ENCODE peak calls at places on chromosomes 13 and 19, in eight cellular contexts. One of them, this sample, is unnamed.

GRCh38 chr19:43765109-43765876 is 10.5 kb upstream of the SMG9 start:
- DNase-seq in GM13977: peak
- DNase-seq in dorsolateral prefrontal cortex: no peak
- DNase-seq in activated CD8-positive, alpha-beta T cell treated with anti-CD3 and anti-CD28 coated beads for 36 hours: peak
- DNase-seq in CD8-positive, alpha-beta T cell: peak
- DNase-seq in adrenal gland: peak
- DNase-seq in fibroblast of mammary gland: peak
- DNase-seq in cardiac muscle cell: peak
- DNase-seq in this sample: peak

GRCh38 chr19:1040476-1041271 is 767 bp downstream of the ABCA7 start:
- DNase-seq in GM13977: peak
- DNase-seq in dorsolateral prefrontal cortex: peak
- DNase-seq in activated CD8-positive, alpha-beta T cell treated with anti-CD3 and anti-CD28 coated beads for 36 hours: peak
- DNase-seq in CD8-positive, alpha-beta T cell: peak
- DNase-seq in adrenal gland: peak
- DNase-seq in fibroblast of mammary gland: peak
- DNase-seq in cardiac muscle cell: peak
- DNase-seq in this sample: peak

GRCh38 chr19:49243129-49243528 is 81.9 kb downstream of the SLC6A16 start:
- DNase-seq in GM13977: no peak
- DNase-seq in dorsolateral prefrontal cortex: no peak
- DNase-seq in activated CD8-positive, alpha-beta T cell treated with anti-CD3 and anti-CD28 coated beads for 36 hours: no peak
- DNase-seq in CD8-positive, alpha-beta T cell: no peak
- DNase-seq in adrenal gland: no peak
- DNase-seq in fibroblast of mammary gland: no peak
- DNase-seq in cardiac muscle cell: no peak
- DNase-seq in this sample: no peak

GRCh38 chr19:5572556-5573286 is 5.0 kb upstream of the TINCR start:
- DNase-seq in GM13977: no peak
- DNase-seq in dorsolateral prefrontal cortex: no peak
- DNase-seq in activated CD8-positive, alpha-beta T cell treated with anti-CD3 and anti-CD28 coated beads for 36 hours: no peak
- DNase-seq in CD8-positive, alpha-beta T cell: no peak
- DNase-seq in adrenal gland: no peak
- DNase-seq in fibroblast of mammary gland: no peak
- DNase-seq in cardiac muscle cell: no peak
- DNase-seq in this sample: no peak

GRCh38 chr19:10334340-10335148 is 1.2 kb upstream of the RAVER1 start:
- DNase-seq in GM13977: no peak
- DNase-seq in dorsolateral prefrontal cortex: peak
- DNase-seq in activated CD8-positive, alpha-beta T cell treated with anti-CD3 and anti-CD28 coated beads for 36 hours: peak
- DNase-seq in CD8-positive, alpha-beta T cell: no peak
- DNase-seq in adrenal gland: peak
- DNase-seq in fibroblast of mammary gland: peak
- DNase-seq in cardiac muscle cell: peak
- DNase-seq in this sample: no peak

GRCh38 chr13:23856008-23856750 is 33.0 kb downstream of the MIPEP start:
- DNase-seq in GM13977: no peak
- DNase-seq in dorsolateral prefrontal cortex: no peak
- DNase-seq in activated CD8-positive, alpha-beta T cell treated with anti-CD3 and anti-CD28 coated beads for 36 hours: no peak
- DNase-seq in CD8-positive, alpha-beta T cell: no peak
- DNase-seq in adrenal gland: no peak
- DNase-seq in fibroblast of mammary gland: no peak
- DNase-seq in cardiac muscle cell: no peak
- DNase-seq in this sample: no peak

GRCh38 chr19:1407662-1408299 is 395 bp downstream of the DAZAP1 start:
- DNase-seq in GM13977: peak
- DNase-seq in dorsolateral prefrontal cortex: no peak
- DNase-seq in activated CD8-positive, alpha-beta T cell treated with anti-CD3 and anti-CD28 coated beads for 36 hours: no peak
- DNase-seq in CD8-positive, alpha-beta T cell: peak
- DNase-seq in adrenal gland: no peak
- DNase-seq in fibroblast of mammary gland: no peak
- DNase-seq in cardiac muscle cell: no peak
- DNase-seq in this sample: peak

GRCh38 chr13:72463561-72463960 is 263.9 kb downstream of the MZT1 start:
- DNase-seq in GM13977: no peak
- DNase-seq in dorsolateral prefrontal cortex: no peak
- DNase-seq in activated CD8-positive, alpha-beta T cell treated with anti-CD3 and anti-CD28 coated beads for 36 hours: no peak
- DNase-seq in CD8-positive, alpha-beta T cell: no peak
- DNase-seq in adrenal gland: no peak
- DNase-seq in fibroblast of mammary gland: peak
- DNase-seq in cardiac muscle cell: peak
- DNase-seq in this sample: no peak

GRCh38 chr19:48806818-48807589 is 3.8 kb downstream of the BCAT2 start:
- DNase-seq in GM13977: peak
- DNase-seq in dorsolateral prefrontal cortex: peak
- DNase-seq in activated CD8-positive, alpha-beta T cell treated with anti-CD3 and anti-CD28 coated beads for 36 hours: peak
- DNase-seq in CD8-positive, alpha-beta T cell: no peak
- DNase-seq in adrenal gland: no peak
- DNase-seq in fibroblast of mammary gland: peak
- DNase-seq in cardiac muscle cell: peak
- DNase-seq in this sample: no peak

GRCh38 chr13:49082653-49083536 is 107.2 kb downstream of the FNDC3A start:
- DNase-seq in GM13977: no peak
- DNase-seq in dorsolateral prefrontal cortex: no peak
- DNase-seq in activated CD8-positive, alpha-beta T cell treated with anti-CD3 and anti-CD28 coated beads for 36 hours: no peak
- DNase-seq in CD8-positive, alpha-beta T cell: no peak
- DNase-seq in adrenal gland: no peak
- DNase-seq in fibroblast of mammary gland: peak
- DNase-seq in cardiac muscle cell: peak
- DNase-seq in this sample: peak

GRCh38 chr13:106234656-106235055 is 300.8 kb downstream of the EFNB2 start:
- DNase-seq in GM13977: no peak
- DNase-seq in dorsolateral prefrontal cortex: no peak
- DNase-seq in activated CD8-positive, alpha-beta T cell treated with anti-CD3 and anti-CD28 coated beads for 36 hours: no peak
- DNase-seq in CD8-positive, alpha-beta T cell: no peak
- DNase-seq in adrenal gland: no peak
- DNase-seq in fibroblast of mammary gland: no peak
- DNase-seq in cardiac muscle cell: peak
- DNase-seq in this sample: no peak

GRCh38 chr19:7965921-7966665 is 22.6 kb upstream of the TIMM44 start:
- DNase-seq in GM13977: no peak
- DNase-seq in dorsolateral prefrontal cortex: no peak
- DNase-seq in activated CD8-positive, alpha-beta T cell treated with anti-CD3 and anti-CD28 coated beads for 36 hours: no peak
- DNase-seq in CD8-positive, alpha-beta T cell: no peak
- DNase-seq in adrenal gland: no peak
- DNase-seq in fibroblast of mammary gland: no peak
- DNase-seq in cardiac muscle cell: no peak
- DNase-seq in this sample: no peak

GRCh38 chr19:18170714-18171255 is 2.8 kb upstream of the IFI30 start:
- DNase-seq in GM13977: peak
- DNase-seq in dorsolateral prefrontal cortex: no peak
- DNase-seq in activated CD8-positive, alpha-beta T cell treated with anti-CD3 and anti-CD28 coated beads for 36 hours: no peak
- DNase-seq in CD8-positive, alpha-beta T cell: no peak
- DNase-seq in adrenal gland: peak
- DNase-seq in fibroblast of mammary gland: peak
- DNase-seq in cardiac muscle cell: peak
- DNase-seq in this sample: peak

GRCh38 chr19:7744199-7744786 is 3.0 kb downstream of the CD209 start:
- DNase-seq in GM13977: no peak
- DNase-seq in dorsolateral prefrontal cortex: no peak
- DNase-seq in activated CD8-positive, alpha-beta T cell treated with anti-CD3 and anti-CD28 coated beads for 36 hours: no peak
- DNase-seq in CD8-positive, alpha-beta T cell: no peak
- DNase-seq in adrenal gland: no peak
- DNase-seq in fibroblast of mammary gland: no peak
- DNase-seq in cardiac muscle cell: no peak
- DNase-seq in this sample: no peak

GRCh38 chr13:41019027-41019487 is at the start of gene ELF1:
- DNase-seq in GM13977: peak
- DNase-seq in dorsolateral prefrontal cortex: no peak
- DNase-seq in activated CD8-positive, alpha-beta T cell treated with anti-CD3 and anti-CD28 coated beads for 36 hours: peak
- DNase-seq in CD8-positive, alpha-beta T cell: peak
- DNase-seq in adrenal gland: peak
- DNase-seq in fibroblast of mammary gland: peak
- DNase-seq in cardiac muscle cell: peak
- DNase-seq in this sample: peak

GRCh38 chr13:113880651-113881611 is 17.1 kb upstream of the GAS6 start:
- DNase-seq in GM13977: peak
- DNase-seq in dorsolateral prefrontal cortex: no peak
- DNase-seq in activated CD8-positive, alpha-beta T cell treated with anti-CD3 and anti-CD28 coated beads for 36 hours: peak
- DNase-seq in CD8-positive, alpha-beta T cell: no peak
- DNase-seq in adrenal gland: no peak
- DNase-seq in fibroblast of mammary gland: no peak
- DNase-seq in cardiac muscle cell: no peak
- DNase-seq in this sample: no peak

GRCh38 chr13:20505405-20506366 is 20.0 kb downstream of the CRYL1 start:
- DNase-seq in GM13977: no peak
- DNase-seq in dorsolateral prefrontal cortex: no peak
- DNase-seq in activated CD8-positive, alpha-beta T cell treated with anti-CD3 and anti-CD28 coated beads for 36 hours: no peak
- DNase-seq in CD8-positive, alpha-beta T cell: no peak
- DNase-seq in adrenal gland: no peak
- DNase-seq in fibroblast of mammary gland: no peak
- DNase-seq in cardiac muscle cell: no peak
- DNase-seq in this sample: no peak

GRCh38 chr19:9323557-9323918 is 441 bp upstream of the ZNF559 start:
- DNase-seq in GM13977: peak
- DNase-seq in dorsolateral prefrontal cortex: peak
- DNase-seq in activated CD8-positive, alpha-beta T cell treated with anti-CD3 and anti-CD28 coated beads for 36 hours: peak
- DNase-seq in CD8-positive, alpha-beta T cell: no peak
- DNase-seq in adrenal gland: peak
- DNase-seq in fibroblast of mammary gland: peak
- DNase-seq in cardiac muscle cell: peak
- DNase-seq in this sample: peak

DNA sequence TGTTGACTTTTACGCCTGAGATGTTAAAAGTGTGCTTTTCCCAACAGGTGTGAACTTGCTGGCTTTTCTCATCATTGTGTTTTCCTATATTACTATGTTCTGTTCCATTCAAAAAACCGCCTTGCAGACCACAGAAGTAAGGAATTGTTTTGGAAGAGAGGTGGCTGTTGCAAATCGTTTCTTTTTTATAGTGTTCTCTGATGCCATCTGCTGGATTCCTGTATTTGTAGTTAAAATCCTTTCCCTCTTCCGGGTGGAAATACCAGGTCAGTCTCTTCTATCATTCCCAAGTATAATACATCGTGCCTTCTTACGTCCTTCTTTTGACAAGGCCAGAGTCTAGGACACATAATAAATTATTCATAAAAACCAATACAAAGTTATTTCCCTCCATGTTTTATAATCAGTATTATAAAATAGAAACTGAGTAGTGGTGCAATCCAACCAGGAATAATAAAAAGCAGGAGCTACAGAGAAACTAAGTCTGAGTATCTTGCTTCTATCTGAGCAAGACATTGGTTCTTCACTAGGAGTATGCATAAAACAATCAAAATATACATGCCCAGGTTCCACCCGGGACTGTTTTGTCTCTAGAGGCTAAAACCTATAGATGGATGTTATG is 57.9 kb downstream of the RXFP2 start:
- DNase-seq in GM13977: no peak
- DNase-seq in dorsolateral prefrontal cortex: no peak
- DNase-seq in activated CD8-positive, alpha-beta T cell treated with anti-CD3 and anti-CD28 coated beads for 36 hours: no peak
- DNase-seq in CD8-positive, alpha-beta T cell: no peak
- DNase-seq in adrenal gland: no peak
- DNase-seq in fibroblast of mammary gland: peak
- DNase-seq in cardiac muscle cell: peak
- DNase-seq in this sample: no peak
- TF ChIP-seq CTCF in GM13977: no peak
- TF ChIP-seq CTCF in dorsolateral prefrontal cortex: peak
- TF ChIP-seq CTCF in activated CD8-positive, alpha-beta T cell treated with anti-CD3 and anti-CD28 coated beads for 36 hours: no peak
- TF ChIP-seq CTCF in CD8-positive, alpha-beta T cell: no peak
- TF ChIP-seq CTCF in adrenal gland: peak
- TF ChIP-seq CTCF in fibroblast of mammary gland: peak
- TF ChIP-seq CTCF in cardiac muscle cell: peak
- TF ChIP-seq CTCF in this sample: no peak

DNA sequence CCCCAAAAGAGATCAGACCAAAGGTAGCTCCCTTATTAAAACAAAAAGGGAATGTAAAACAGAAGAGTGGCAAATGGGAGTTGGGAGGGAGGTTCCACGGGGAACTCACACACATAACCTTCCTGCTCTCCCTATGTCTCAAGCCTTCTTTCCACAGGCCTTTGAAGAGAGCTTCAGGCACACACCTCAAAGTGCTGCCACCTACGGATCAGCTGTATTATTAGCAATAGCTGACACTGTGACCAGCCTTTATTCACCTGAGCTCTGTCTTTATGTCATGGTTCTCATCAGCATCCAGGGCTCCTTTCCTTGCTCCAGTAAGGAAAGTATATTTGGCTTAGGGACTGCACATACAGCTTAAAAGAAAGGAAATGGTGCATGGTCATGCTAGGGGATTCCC is 11.3 kb downstream of the ZNF571 start:
- DNase-seq in GM13977: no peak
- DNase-seq in dorsolateral prefrontal cortex: no peak
- DNase-seq in activated CD8-positive, alpha-beta T cell treated with anti-CD3 and anti-CD28 coated beads for 36 hours: no peak
- DNase-seq in CD8-positive, alpha-beta T cell: no peak
- DNase-seq in adrenal gland: no peak
- DNase-seq in fibroblast of mammary gland: no peak
- DNase-seq in cardiac muscle cell: no peak
- DNase-seq in this sample: no peak
- TF ChIP-seq CTCF in GM13977: no peak
- TF ChIP-seq CTCF in dorsolateral prefrontal cortex: no peak
- TF ChIP-seq CTCF in activated CD8-positive, alpha-beta T cell treated with anti-CD3 and anti-CD28 coated beads for 36 hours: no peak
- TF ChIP-seq CTCF in CD8-positive, alpha-beta T cell: no peak
- TF ChIP-seq CTCF in adrenal gland: no peak
- TF ChIP-seq CTCF in fibroblast of mammary gland: no peak
- TF ChIP-seq CTCF in cardiac muscle cell: no peak
- TF ChIP-seq CTCF in this sample: no peak

GRCh38 chr13:112836940-112837339 is 132.1 kb upstream of the MCF2L start:
- DNase-seq in GM13977: no peak
- DNase-seq in dorsolateral prefrontal cortex: no peak
- DNase-seq in activated CD8-positive, alpha-beta T cell treated with anti-CD3 and anti-CD28 coated beads for 36 hours: no peak
- DNase-seq in CD8-positive, alpha-beta T cell: no peak
- DNase-seq in adrenal gland: no peak
- DNase-seq in fibroblast of mammary gland: no peak
- DNase-seq in cardiac muscle cell: no peak
- DNase-seq in this sample: no peak
- TF ChIP-seq CTCF in GM13977: no peak
- TF ChIP-seq CTCF in dorsolateral prefrontal cortex: no peak
- TF ChIP-seq CTCF in activated CD8-positive, alpha-beta T cell treated with anti-CD3 and anti-CD28 coated beads for 36 hours: no peak
- TF ChIP-seq CTCF in CD8-positive, alpha-beta T cell: no peak
- TF ChIP-seq CTCF in adrenal gland: no peak
- TF ChIP-seq CTCF in fibroblast of mammary gland: no peak
- TF ChIP-seq CTCF in cardiac muscle cell: no peak
- TF ChIP-seq CTCF in this sample: no peak

GRCh38 chr19:46578450-46578849 is 22.7 kb upstream of the CALM3 start:
- DNase-seq in GM13977: no peak
- DNase-seq in dorsolateral prefrontal cortex: no peak
- DNase-seq in activated CD8-positive, alpha-beta T cell treated with anti-CD3 and anti-CD28 coated beads for 36 hours: no peak
- DNase-seq in CD8-positive, alpha-beta T cell: no peak
- DNase-seq in adrenal gland: no peak
- DNase-seq in fibroblast of mammary gland: no peak
- DNase-seq in cardiac muscle cell: no peak
- DNase-seq in this sample: no peak

GRCh38 chr19:46580247-46580646 is 20.9 kb upstream of the CALM3 start:
- DNase-seq in GM13977: no peak
- DNase-seq in dorsolateral prefrontal cortex: no peak
- DNase-seq in activated CD8-positive, alpha-beta T cell treated with anti-CD3 and anti-CD28 coated beads for 36 hours: no peak
- DNase-seq in CD8-positive, alpha-beta T cell: no peak
- DNase-seq in adrenal gland: no peak
- DNase-seq in fibroblast of mammary gland: no peak
- DNase-seq in cardiac muscle cell: no peak
- DNase-seq in this sample: no peak

GRCh38 chr19:46573679-46574522 is 27.2 kb upstream of the CALM3 start:
- DNase-seq in GM13977: no peak
- DNase-seq in dorsolateral prefrontal cortex: no peak
- DNase-seq in activated CD8-positive, alpha-beta T cell treated with anti-CD3 and anti-CD28 coated beads for 36 hours: no peak
- DNase-seq in CD8-positive, alpha-beta T cell: no peak
- DNase-seq in adrenal gland: no peak
- DNase-seq in fibroblast of mammary gland: no peak
- DNase-seq in cardiac muscle cell: no peak
- DNase-seq in this sample: no peak

GRCh38 chr19:46574533-46574932 is 26.6 kb upstream of the CALM3 start:
- DNase-seq in GM13977: no peak
- DNase-seq in dorsolateral prefrontal cortex: no peak
- DNase-seq in activated CD8-positive, alpha-beta T cell treated with anti-CD3 and anti-CD28 coated beads for 36 hours: peak
- DNase-seq in CD8-positive, alpha-beta T cell: no peak
- DNase-seq in adrenal gland: no peak
- DNase-seq in fibroblast of mammary gland: peak
- DNase-seq in cardiac muscle cell: peak
- DNase-seq in this sample: no peak

GRCh38 chr19:46579286-46579944 is 21.7 kb upstream of the CALM3 start:
- DNase-seq in GM13977: peak
- DNase-seq in dorsolateral prefrontal cortex: no peak
- DNase-seq in activated CD8-positive, alpha-beta T cell treated with anti-CD3 and anti-CD28 coated beads for 36 hours: peak
- DNase-seq in CD8-positive, alpha-beta T cell: peak
- DNase-seq in adrenal gland: no peak
- DNase-seq in fibroblast of mammary gland: no peak
- DNase-seq in cardiac muscle cell: peak
- DNase-seq in this sample: no peak
- TF ChIP-seq CTCF in GM13977: peak
- TF ChIP-seq CTCF in dorsolateral prefrontal cortex: peak
- TF ChIP-seq CTCF in activated CD8-positive, alpha-beta T cell treated with anti-CD3 and anti-CD28 coated beads for 36 hours: peak
- TF ChIP-seq CTCF in CD8-positive, alpha-beta T cell: peak
- TF ChIP-seq CTCF in adrenal gland: no peak
- TF ChIP-seq CTCF in fibroblast of mammary gland: no peak
- TF ChIP-seq CTCF in cardiac muscle cell: peak
- TF ChIP-seq CTCF in this sample: peak